ENCODE peak calls at places on chromosome X, in seven cellular contexts. I is psoas muscle, P is lower lobe of right lung, H is fibroblast of lung, G is PC-3, L is fibroblast of mammary gland, J is body of pancreas. X is an unnamed sample.

GRCh38 chrX:45191383-45191782 is 9.3 kb downstream of the DIPK2B start:
- DNase-seq in I (no peak), P (no peak), H (no peak), G (no peak), L (no peak), J (no peak), X (no peak)

GRCh38 chrX:123487226-123487625 is 245.6 kb downstream of the THOC2 start:
- DNase-seq in I (no peak), P (no peak), H (no peak), G (no peak), L (no peak), J (no peak), X (no peak)

GRCh38 chrX:153646620-153647373 is at the start of gene DUSP9:
- DNase-seq in I (no peak), P (peak; percentile 40), H (no peak), G (peak; percentile 61), L (peak; percentile 2), J (peak; percentile 28), X (peak; percentile 30)

GRCh38 chrX:150566734-150567182 is 1.7 kb upstream of the MTM1 start:
- DNase-seq in I (no peak), P (no peak), H (no peak), G (no peak), L (no peak), J (no peak), X (no peak)

GRCh38 chrX:19535481-19535880 is 20.2 kb upstream of the MAP3K15 start:
- DNase-seq in I (no peak), P (no peak), H (peak; percentile 65), G (peak; percentile 43), L (peak; percentile 38), J (peak; percentile 21), X (peak; percentile 30)

GRCh38 chrX:119015407-119016242 is 41.2 kb downstream of the LONRF3 start:
- DNase-seq in I (peak; percentile 72), P (peak; percentile 53), H (peak; percentile 70), G (peak; percentile 98), L (peak; percentile 90), J (peak; percentile 53), X (peak; percentile 76)

GRCh38 chrX:24858004-24858746 is 157.6 kb downstream of the ARX start:
- DNase-seq in I (no peak), P (no peak), H (peak; percentile 81), G (no peak), L (peak; percentile 55), J (no peak), X (peak; percentile 74)

GRCh38 chrX:43860646-43861370 is 21.4 kb downstream of the MAOB start:
- DNase-seq in I (no peak), P (no peak), H (peak; percentile 16), G (peak; percentile 77), L (peak; percentile 24), J (peak; percentile 53), X (no peak)

GRCh38 chrX:101136235-101136634 is 38.2 kb downstream of the CENPI start:
- DNase-seq in I (no peak), P (no peak), H (no peak), G (no peak), L (no peak), J (no peak), X (no peak)

GRCh38 chrX:20265726-20266681 is 705 bp downstream of the RPS6KA3 start:
- DNase-seq in I (peak; percentile 28), P (peak; percentile 55), H (no peak), G (peak; percentile 48), L (no peak), J (peak; percentile 15), X (peak; percentile 33)

GRCh38 chrX:125651426-125651825 is 331.8 kb downstream of the TEX13C start:
- DNase-seq in I (no peak), P (no peak), H (no peak), G (no peak), L (peak; percentile 2), J (no peak), X (no peak)

GRCh38 chrX:2474280-2474962 is 26.4 kb downstream of the DHRSX start:
- DNase-seq in I (no peak), P (peak; percentile 20), H (no peak), G (no peak), L (no peak), J (no peak), X (no peak)

GRCh38 chrX:63613531-63614028 is 171.4 kb downstream of the ARHGEF9 start:
- DNase-seq in I (no peak), P (no peak), H (no peak), G (no peak), L (no peak), J (no peak), X (no peak)

GRCh38 chrX:153981771-153982533 is 9.4 kb downstream of the TMEM187 start:
- DNase-seq in I (peak; percentile 53), P (peak; percentile 73), H (no peak), G (no peak), L (peak; percentile 40), J (peak; percentile 61), X (peak; percentile 82)

GRCh38 chrX:79366888-79367749 is at the start of gene ITM2A:
- DNase-seq in I (peak; percentile 29), P (peak; percentile 45), H (no peak), G (no peak), L (peak; percentile 5), J (peak; percentile 8), X (no peak)

GRCh38 chrX:39948564-39948963 is 149.2 kb downstream of the BCOR start:
- DNase-seq in I (no peak), P (no peak), H (no peak), G (no peak), L (no peak), J (no peak), X (no peak)

GRCh38 chrX:11143931-11144678 is 33.0 kb downstream of the HCCS start:
- DNase-seq in I (no peak), P (no peak), H (peak; percentile 82), G (peak; percentile 91), L (peak; percentile 85), J (peak; percentile 76), X (peak; percentile 81)

GRCh38 chrX:20530319-20530979 is 263.7 kb upstream of the RPS6KA3 start:
- DNase-seq in I (no peak), P (no peak), H (peak; percentile 71), G (peak; percentile 79), L (peak; percentile 65), J (peak; percentile 54), X (peak; percentile 63)

GRCh38 chrX:149004936-149005335 is 500.2 kb downstream of the IDS start:
- DNase-seq in I (no peak), P (no peak), H (no peak), G (no peak), L (no peak), J (no peak), X (no peak)

GRCh38 chrX:31435592-31435991 is 363.8 kb upstream of the FTHL17 start:
- DNase-seq in I (no peak), P (no peak), H (peak; percentile 17), G (no peak), L (no peak), J (peak; percentile 1), X (peak; percentile 42)

GRCh38 chrX:71650333-71650969 is 16.9 kb upstream of the LOC101059915 start:
- DNase-seq in I (no peak), P (no peak), H (no peak), G (peak; percentile 26), L (no peak), J (no peak), X (no peak)

GRCh38 chrX:1224954-1225353 is 12.5 kb upstream of the CRLF2 start:
- DNase-seq in I (no peak), P (no peak), H (no peak), G (no peak), L (no peak), J (no peak), X (no peak)

GRCh38 chrX:64885850-64886249 is 90.4 kb downstream of the ZC4H2 start:
- DNase-seq in I (no peak), P (no peak), H (no peak), G (peak; percentile 14), L (no peak), J (peak; percentile 1), X (no peak)

GRCh38 chrX:16786791-16787735 is 797 bp downstream of the TXLNG start:
- DNase-seq in I (peak; percentile 35), P (peak; percentile 47), H (peak; percentile 53), G (peak; percentile 35), L (peak; percentile 50), J (no peak), X (peak; percentile 28)

GRCh38 chrX:68018248-68019203 is 414.8 kb downstream of the OPHN1 start:
- DNase-seq in I (no peak), P (no peak), H (peak; percentile 1), G (peak; percentile 44), L (peak; percentile 47), J (no peak), X (peak; percentile 5)
- TF ChIP-seq CTCF in I (peak; percentile 18), P (peak; percentile 17), H (peak; percentile 47), G (peak; percentile 75), L (peak; percentile 63), J (no peak), X (peak; percentile 39)

GRCh38 chrX:48576108-48576507 is 1.8 kb downstream of the RBM3 start:
- DNase-seq in I (no peak), P (no peak), H (no peak), G (no peak), L (no peak), J (no peak), X (no peak)
- H3K4me3 ChIP-seq in I (peak overlapping the region; percentile 78), P (peak overlapping the region; percentile 69), H (peak overlapping the region; percentile 74), G (peak overlapping the region; percentile 99), L (peak overlapping the region; percentile 74), J (no peak overlapping the region), X (peak overlapping the region; percentile 90)

GRCh38 chrX:51395807-51396728 is 63.4 kb downstream of the NUDT10 start:
- DNase-seq in I (no peak), P (peak; percentile 39), H (peak; percentile 21), G (no peak), L (no peak), J (peak; percentile 13), X (no peak)
- TF ChIP-seq CTCF in I (no peak), P (no peak), H (no peak), G (peak; percentile 11), L (no peak), J (peak; percentile 27), X (no peak)

GRCh38 chrX:48736303-48736702 is 25.2 kb upstream of the GLOD5 start:
- DNase-seq in I (no peak), P (no peak), H (no peak), G (no peak), L (no peak), J (no peak), X (no peak)
- H3K4me3 ChIP-seq in I (peak overlapping the region; percentile 69), P (peak overlapping the region; percentile 62), H (no peak overlapping the region), G (peak overlapping the region; percentile 85), L (no peak overlapping the region), J (no peak overlapping the region), X (peak overlapping the region; percentile 49)

GRCh38 chrX:37922926-37923325 is 75.6 kb upstream of the DYNLT3 start:
- DNase-seq in I (no peak), P (no peak), H (no peak), G (no peak), L (no peak), J (peak; percentile 13), X (peak; percentile 31)

GRCh38 chrX:37921758-37922157 is 74.4 kb upstream of the DYNLT3 start:
- DNase-seq in I (no peak), P (no peak), H (peak; percentile 8), G (peak; percentile 85), L (peak; percentile 82), J (no peak), X (peak; percentile 18)

DNA sequence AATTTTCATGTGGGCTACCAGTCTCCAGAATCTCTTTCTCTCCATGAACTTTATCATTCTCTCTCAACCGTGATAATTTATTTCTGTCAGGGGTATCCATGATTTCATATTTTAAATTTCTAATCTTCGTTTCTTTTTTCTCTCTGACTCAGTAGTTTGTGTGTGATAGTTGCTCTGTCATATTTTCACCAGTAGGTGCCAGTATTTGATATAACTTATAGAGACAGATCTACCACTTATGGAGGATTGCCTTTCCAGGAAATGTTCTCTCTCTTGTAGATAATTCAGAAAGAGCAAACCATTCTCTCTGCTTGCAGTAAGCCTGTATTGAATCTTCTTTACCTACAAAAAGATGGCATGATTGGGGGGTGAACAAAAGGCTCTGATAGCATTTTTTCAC is 79.3 kb upstream of the DYNLT3 start:
- DNase-seq in I (no peak), P (no peak), H (peak; percentile 57), G (peak; percentile 69), L (peak; percentile 55), J (no peak), X (peak; percentile 58)
- TF ChIP-seq CTCF in I (peak; percentile 35), P (peak; percentile 52), H (no peak), G (peak; percentile 80), L (peak; percentile 52), J (peak; percentile 42), X (peak; percentile 55)

X was measured in fibroblast of villous mesenchyme.